ENCODE peak calls at places on chromosomes 4 and X, in four cellular contexts. L is heart left ventricle, A is upper lobe of right lung, R is lower leg skin. C is an unnamed sample.

GRCh38 chrX:40539214-40540142 is 41.3 kb upstream of the ATP6AP2 start:
- DNase-seq in A (peak; percentile 80), L (peak; percentile 57), R (no peak), C (peak; percentile 16)

GRCh38 chrX:96987228-96987627 is 103.5 kb downstream of the RPA4 start:
- DNase-seq in L (no peak), R (no peak), A (no peak), C (peak; percentile 10)

GRCh38 chr4:139560396-139561084 is 4.5 kb upstream of the SETD7 start:
- DNase-seq in L (peak; percentile 43), A (no peak), R (no peak), C (no peak)

GRCh38 chr4:183409956-183410355 is 34.5 kb upstream of the CDKN2AIP start:
- DNase-seq in R (no peak), A (no peak), L (no peak), C (no peak)

GRCh38 chrX:3663576-3664290 is 49.7 kb downstream of the PRKX start:
- DNase-seq in A (peak; percentile 59), L (peak; percentile 32), R (peak; percentile 76), C (no peak)

GRCh38 chr4:8391071-8391470 is 49.5 kb downstream of the ACOX3 start:
- DNase-seq in L (no peak), A (no peak), R (no peak), C (no peak)

GRCh38 chr4:11589676-11590075 is 161.0 kb upstream of the HS3ST1 start:
- DNase-seq in A (no peak), L (no peak), R (no peak), C (peak; percentile 59)

GRCh38 chrX:150162141-150162540 is 201.0 kb upstream of the MAMLD1 start:
- DNase-seq in R (no peak), L (no peak), A (no peak), C (no peak)

GRCh38 chrX:69060631-69061408 is 104.4 kb downstream of the PJA1 start:
- DNase-seq in L (peak; percentile 46), R (peak; percentile 82), A (no peak), C (peak; percentile 34)

GRCh38 chr4:169283114-169283509 is 12.4 kb upstream of the SH3RF1 start:
- DNase-seq in L (no peak), R (no peak), A (no peak), C (peak; percentile 90)

GRCh38 chr4:73220815-73221214 is 37.8 kb downstream of the ANKRD17 start:
- DNase-seq in A (no peak), R (no peak), L (no peak), C (no peak)

GRCh38 chrX:96455078-96455477 is 229.6 kb upstream of the DIAPH2 start:
- DNase-seq in L (no peak), R (no peak), A (no peak), C (no peak)

GRCh38 chr4:184448828-184449227 is 25.5 kb downstream of the IRF2 start:
- DNase-seq in L (peak; percentile 70), A (no peak), R (no peak), C (peak; percentile 76)

GRCh38 chr4:139988863-139989765 is 164.9 kb downstream of the MAML3 start:
- DNase-seq in R (no peak), A (no peak), L (peak; percentile 68), C (peak; percentile 95)

GRCh38 chrX:87409113-87409841 is 108.3 kb upstream of the KLHL4 start:
- DNase-seq in A (peak; percentile 69), L (peak; percentile 43), R (peak; percentile 78), C (peak; percentile 96)

GRCh38 chr4:140185725-140186124 is 31.7 kb upstream of the MAML3 start:
- DNase-seq in R (no peak), L (no peak), A (no peak), C (no peak)

GRCh38 chrX:6545712-6546111 is 10.8 kb upstream of the VCX3A start:
- DNase-seq in A (no peak), L (no peak), R (no peak), C (no peak)

GRCh38 chr4:122003335-122003734 is 51.5 kb upstream of the TRPC3 start:
- DNase-seq in L (no peak), R (no peak), A (no peak), C (no peak)

GRCh38 chrX:319579-320125 is 1.1 kb upstream of the GTPBP6 start:
- DNase-seq in R (peak; percentile 91), L (peak; percentile 35), A (peak; percentile 75), C (no peak)

GRCh38 chr4:40168070-40168469 is 28.8 kb upstream of the RHOH start:
- DNase-seq in L (no peak), A (no peak), R (no peak), C (no peak)

GRCh38 chr4:74423101-74423500 is 21.8 kb upstream of the AREG start:
- DNase-seq in L (peak; percentile 76), R (no peak), A (no peak), C (peak; percentile 59)

GRCh38 chr4:139975830-139976272 is 178.1 kb downstream of the MAML3 start:
- DNase-seq in A (no peak), R (no peak), L (no peak), C (peak; percentile 45)

GRCh38 chr4:78477276-78477675 is 74.3 kb upstream of the ANXA3 start:
- DNase-seq in R (no peak), L (no peak), A (no peak), C (peak; percentile 39)

GRCh38 chr4:78482281-78482680 is 69.3 kb upstream of the ANXA3 start:
- DNase-seq in L (no peak), R (no peak), A (no peak), C (no peak)

GRCh38 chr4:78481180-78481579 is 70.4 kb upstream of the ANXA3 start:
- DNase-seq in R (no peak), A (no peak), L (no peak), C (peak; percentile 65)

GRCh38 chr4:78478523-78478922 is 73.0 kb upstream of the ANXA3 start:
- DNase-seq in A (no peak), L (no peak), R (no peak), C (no peak)

DNA sequence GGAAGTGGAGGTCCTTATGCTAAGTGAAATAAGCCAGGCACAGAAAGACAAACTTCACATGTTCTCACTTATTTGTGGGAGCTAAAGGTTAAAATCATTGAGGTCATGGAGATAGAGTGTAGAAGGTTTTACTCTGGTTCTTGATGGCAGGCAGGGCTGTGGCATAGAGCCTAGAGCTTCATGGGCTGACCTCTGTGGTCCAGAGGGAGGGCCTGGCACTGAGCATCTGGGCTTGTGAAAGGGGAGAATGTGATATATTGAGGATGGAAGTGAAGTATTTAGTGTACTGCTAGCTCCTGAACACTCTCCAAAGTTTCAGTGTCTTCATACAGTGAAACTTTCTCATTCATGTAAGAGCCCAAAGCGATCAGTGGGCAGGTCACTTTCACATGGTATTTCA is 71.3 kb upstream of the ANXA3 start:
- DNase-seq in L (no peak), A (no peak), R (no peak), C (no peak)
- TF ChIP-seq CTCF in L (no peak), A (no peak), R (no peak), C (no peak)

GRCh38 chrX:153966283-153966688 is 5.3 kb downstream of the HCFC1 start:
- DNase-seq in L (peak; percentile 40), A (no peak), R (no peak), C (peak; percentile 17)

GRCh38 chrX:153968754-153969124 is 2.9 kb downstream of the HCFC1 start:
- DNase-seq in A (no peak), R (no peak), L (peak; percentile 39), C (peak; percentile 16)

GRCh38 chrX:153968255-153968654 is 3.4 kb downstream of the HCFC1 start:
- DNase-seq in R (no peak), A (no peak), L (no peak), C (no peak)

GRCh38 chrX:153966841-153967535 is 4.6 kb downstream of the HCFC1 start:
- DNase-seq in R (no peak), L (peak; percentile 22), A (no peak), C (no peak)

GRCh38 chrX:153967536-153968214 is 3.9 kb downstream of the HCFC1 start:
- DNase-seq in L (peak; percentile 23), R (no peak), A (no peak), C (no peak)
- H3K4me3 ChIP-seq in L (no peak overlapping the region), R (no peak overlapping the region), A (peak overlapping the region; percentile 68), C (no peak overlapping the region)

GRCh38 chrX:119573840-119574393 is 446 bp upstream of the UBE2A start:
- DNase-seq in R (no peak), A (no peak), L (no peak), C (peak; percentile 51)

GRCh38 chrX:119570351-119570835 is 4.0 kb upstream of the UBE2A start:
- DNase-seq in L (no peak), R (no peak), A (no peak), C (no peak)

GRCh38 chrX:119573222-119573621 is 1.1 kb upstream of the UBE2A start:
- DNase-seq in A (no peak), R (no peak), L (no peak), C (no peak)

GRCh38 chrX:119579414-119579813 is 5.1 kb downstream of the UBE2A start:
- DNase-seq in A (no peak), L (no peak), R (no peak), C (no peak)

GRCh38 chrX:119574394-119575266 is at the start of gene UBE2A:
- DNase-seq in R (peak; percentile 98), A (peak; percentile 95), L (peak; percentile 92), C (peak; percentile 92)
- TF ChIP-seq CTCF in R (no peak), A (peak; percentile 32), L (peak; percentile 41), C (peak; percentile 38)

DNA sequence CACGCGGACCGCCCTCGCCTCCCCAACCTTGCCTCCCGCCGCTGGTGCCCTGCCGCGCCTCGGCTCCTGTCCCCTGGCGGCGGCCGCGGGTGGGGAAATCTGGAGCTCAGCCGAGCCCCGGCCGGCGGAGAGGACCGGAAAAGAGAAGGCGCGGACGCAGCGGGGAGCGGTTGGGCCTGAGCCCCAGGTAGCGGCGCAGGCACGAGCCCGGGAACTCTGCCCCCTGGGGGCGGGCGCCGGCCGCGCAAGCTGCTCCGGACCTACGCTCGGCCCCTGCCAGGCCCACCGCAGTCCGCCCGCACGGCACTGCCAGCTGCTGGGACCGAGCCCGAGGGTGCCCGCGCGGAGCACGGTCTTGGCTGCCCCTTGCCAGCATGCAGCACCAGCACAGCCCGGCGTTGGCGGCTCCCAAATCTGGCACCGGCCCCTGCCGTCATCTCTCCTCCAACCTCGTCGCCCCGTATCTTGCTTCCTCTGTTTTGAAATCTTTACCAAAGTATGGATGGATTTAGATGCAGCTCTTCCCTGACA is at the start of gene PRSS12:
- DNase-seq in L (peak; percentile 28), A (peak; percentile 88), R (peak; percentile 95), C (peak; percentile 64)
- H3K4me3 ChIP-seq in L (peak within 1 kb of the TSS; percentile 3), A (peak within 1 kb of the TSS; percentile 55), R (peak within 1 kb of the TSS; percentile 31), C (peak within 1 kb of the TSS; percentile 59)

DNA sequence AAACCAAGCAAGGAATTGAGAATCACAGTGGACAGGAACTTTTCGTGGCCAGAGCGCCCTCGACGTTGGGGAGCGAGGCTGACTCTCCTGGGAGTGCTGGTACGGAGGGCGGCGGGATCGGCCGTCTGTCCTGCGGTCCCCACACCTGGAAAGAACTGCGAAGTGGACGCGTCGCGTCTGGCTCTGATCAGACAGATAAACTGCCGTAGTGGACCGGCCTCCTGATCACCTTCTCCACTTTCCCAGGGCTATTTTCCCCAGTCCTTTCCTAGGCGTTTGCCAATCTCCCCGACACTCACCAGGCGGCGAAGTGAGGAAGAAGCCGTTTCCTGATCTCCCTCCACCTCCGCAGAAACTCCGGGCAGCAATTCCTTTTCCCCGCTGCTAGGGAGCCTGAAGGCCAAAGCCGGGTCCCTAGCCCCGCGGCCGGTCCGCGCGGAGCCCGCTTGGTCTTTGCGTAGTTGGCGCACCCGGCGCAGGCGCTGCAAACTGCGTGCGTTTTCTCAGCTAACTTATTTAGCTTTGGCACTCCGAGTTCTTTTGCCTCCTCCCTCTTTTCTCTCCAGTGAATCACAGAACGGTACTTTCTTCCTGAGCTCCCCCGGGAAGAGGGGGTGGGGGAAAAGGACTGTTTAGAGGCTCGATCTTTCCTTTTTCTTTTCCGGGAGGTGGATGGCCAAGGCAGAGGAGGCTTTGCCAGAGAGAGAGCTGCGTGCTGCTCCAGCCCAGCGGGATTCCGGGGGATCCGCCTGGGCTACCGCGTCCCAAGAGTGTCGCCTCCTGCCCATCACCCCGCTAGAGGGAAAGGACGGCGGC is at the start of gene ARSJ:
- DNase-seq in A (peak; percentile 82), R (peak; percentile 87), L (peak; percentile 55), C (peak; percentile 88)
- TF ChIP-seq CTCF in A (no peak), R (no peak), L (no peak), C (peak; percentile 26)

GRCh38 chrX:65697915-65698796 is 30.7 kb downstream of the MSN start:
- DNase-seq in L (peak; percentile 79), R (peak; percentile 89), A (peak; percentile 82), C (no peak)
- H3K4me3 ChIP-seq in L (no peak overlapping the region), R (no peak overlapping the region), A (no peak overlapping the region), C (no peak overlapping the region)